ENCODE peak calls at places on chromosomes 6 and 20, in nine cellular contexts. One of them, this sample, is unnamed.

GRCh38 chr6:83198486-83199172 is 5.5 kb downstream of the RWDD2A start:
- DNase-seq in nucleus accumbens: no peak
- DNase-seq in Right ventricle myocardium inferior: no peak
- DNase-seq in non-pigmented ciliary epithelial cell: no peak
- DNase-seq in RPMI7951: no peak
- DNase-seq in epithelial cell of esophagus: peak; percentile 51
- DNase-seq in T-cell: no peak
- DNase-seq in neural crest cell: no peak
- DNase-seq in osteoblast: peak; percentile 69
- DNase-seq in this sample: no peak

GRCh38 chr20:64216036-64216435 is 39.5 kb upstream of the PCMTD2 start:
- DNase-seq in nucleus accumbens: no peak
- DNase-seq in Right ventricle myocardium inferior: no peak
- DNase-seq in non-pigmented ciliary epithelial cell: no peak
- DNase-seq in RPMI7951: no peak
- DNase-seq in epithelial cell of esophagus: no peak
- DNase-seq in T-cell: no peak
- DNase-seq in neural crest cell: no peak
- DNase-seq in osteoblast: no peak
- DNase-seq in this sample: no peak

GRCh38 chr6:84269947-84270733 is 42.7 kb upstream of the CEP162 start:
- DNase-seq in nucleus accumbens: no peak
- DNase-seq in Right ventricle myocardium inferior: no peak
- DNase-seq in non-pigmented ciliary epithelial cell: no peak
- DNase-seq in RPMI7951: no peak
- DNase-seq in epithelial cell of esophagus: no peak
- DNase-seq in T-cell: no peak
- DNase-seq in neural crest cell: no peak
- DNase-seq in osteoblast: no peak
- DNase-seq in this sample: no peak

GRCh38 chr20:51594206-51594998 is 51.9 kb upstream of the NFATC2 start:
- DNase-seq in nucleus accumbens: peak; percentile 45
- DNase-seq in Right ventricle myocardium inferior: no peak
- DNase-seq in non-pigmented ciliary epithelial cell: no peak
- DNase-seq in RPMI7951: no peak
- DNase-seq in epithelial cell of esophagus: no peak
- DNase-seq in T-cell: no peak
- DNase-seq in neural crest cell: no peak
- DNase-seq in osteoblast: peak; percentile 59
- DNase-seq in this sample: peak; percentile 33

GRCh38 chr6:110342759-110343158 is 15.4 kb downstream of the METTL24 start:
- DNase-seq in nucleus accumbens: no peak
- DNase-seq in Right ventricle myocardium inferior: no peak
- DNase-seq in non-pigmented ciliary epithelial cell: no peak
- DNase-seq in RPMI7951: no peak
- DNase-seq in epithelial cell of esophagus: peak; percentile 64
- DNase-seq in T-cell: no peak
- DNase-seq in neural crest cell: no peak
- DNase-seq in osteoblast: no peak
- DNase-seq in this sample: no peak

GRCh38 chr6:138590796-138591709 is 91.8 kb upstream of the NHSL1 start:
- DNase-seq in nucleus accumbens: no peak
- DNase-seq in Right ventricle myocardium inferior: no peak
- DNase-seq in non-pigmented ciliary epithelial cell: no peak
- DNase-seq in RPMI7951: peak; percentile 71
- DNase-seq in epithelial cell of esophagus: peak; percentile 73
- DNase-seq in T-cell: peak; percentile 15
- DNase-seq in neural crest cell: peak; percentile 64
- DNase-seq in osteoblast: peak; percentile 74
- DNase-seq in this sample: peak; percentile 52

GRCh38 chr20:21618697-21619421 is 86.6 kb upstream of the PAX1 start:
- DNase-seq in nucleus accumbens: no peak
- DNase-seq in Right ventricle myocardium inferior: no peak
- DNase-seq in non-pigmented ciliary epithelial cell: no peak
- DNase-seq in RPMI7951: peak; percentile 21
- DNase-seq in epithelial cell of esophagus: no peak
- DNase-seq in T-cell: no peak
- DNase-seq in neural crest cell: no peak
- DNase-seq in osteoblast: no peak
- DNase-seq in this sample: no peak

GRCh38 chr20:45407783-45408645 is at the start of gene DBNDD2:
- DNase-seq in nucleus accumbens: peak; percentile 82
- DNase-seq in Right ventricle myocardium inferior: no peak
- DNase-seq in non-pigmented ciliary epithelial cell: no peak
- DNase-seq in RPMI7951: no peak
- DNase-seq in epithelial cell of esophagus: no peak
- DNase-seq in T-cell: peak; percentile 24
- DNase-seq in neural crest cell: no peak
- DNase-seq in osteoblast: peak; percentile 66
- DNase-seq in this sample: peak; percentile 98

GRCh38 chr20:61539706-61540360 is 287.8 kb downstream of the CDH4 start:
- DNase-seq in nucleus accumbens: no peak
- DNase-seq in Right ventricle myocardium inferior: no peak
- DNase-seq in non-pigmented ciliary epithelial cell: no peak
- DNase-seq in RPMI7951: no peak
- DNase-seq in epithelial cell of esophagus: no peak
- DNase-seq in T-cell: no peak
- DNase-seq in neural crest cell: no peak
- DNase-seq in osteoblast: peak; percentile 48
- DNase-seq in this sample: no peak

GRCh38 chr6:153210083-153210482 is 79.0 kb upstream of the RGS17 start:
- DNase-seq in nucleus accumbens: no peak
- DNase-seq in Right ventricle myocardium inferior: no peak
- DNase-seq in non-pigmented ciliary epithelial cell: peak; percentile 34
- DNase-seq in RPMI7951: peak; percentile 63
- DNase-seq in epithelial cell of esophagus: no peak
- DNase-seq in T-cell: no peak
- DNase-seq in neural crest cell: no peak
- DNase-seq in osteoblast: peak; percentile 52
- DNase-seq in this sample: no peak

GRCh38 chr20:32332614-32333013 is 25.5 kb upstream of the ASXL1 start:
- DNase-seq in nucleus accumbens: no peak
- DNase-seq in Right ventricle myocardium inferior: no peak
- DNase-seq in non-pigmented ciliary epithelial cell: no peak
- DNase-seq in RPMI7951: peak; percentile 63
- DNase-seq in epithelial cell of esophagus: peak; percentile 86
- DNase-seq in T-cell: no peak
- DNase-seq in neural crest cell: no peak
- DNase-seq in osteoblast: no peak
- DNase-seq in this sample: no peak

GRCh38 chr6:164130585-164130984 is 716.1 kb downstream of the QKI start:
- DNase-seq in nucleus accumbens: no peak
- DNase-seq in Right ventricle myocardium inferior: no peak
- DNase-seq in non-pigmented ciliary epithelial cell: no peak
- DNase-seq in RPMI7951: no peak
- DNase-seq in epithelial cell of esophagus: no peak
- DNase-seq in T-cell: no peak
- DNase-seq in neural crest cell: no peak
- DNase-seq in osteoblast: no peak
- DNase-seq in this sample: no peak

GRCh38 chr6:117992856-117993255 is 85.8 kb downstream of the SLC35F1 start:
- DNase-seq in nucleus accumbens: peak; percentile 38
- DNase-seq in Right ventricle myocardium inferior: no peak
- DNase-seq in non-pigmented ciliary epithelial cell: peak; percentile 2
- DNase-seq in RPMI7951: peak; percentile 48
- DNase-seq in epithelial cell of esophagus: no peak
- DNase-seq in T-cell: no peak
- DNase-seq in neural crest cell: no peak
- DNase-seq in osteoblast: no peak
- DNase-seq in this sample: peak; percentile 79

GRCh38 chr20:36439040-36439730 is 102.1 kb upstream of the MYL9 start:
- DNase-seq in nucleus accumbens: no peak
- DNase-seq in Right ventricle myocardium inferior: peak; percentile 78
- DNase-seq in non-pigmented ciliary epithelial cell: no peak
- DNase-seq in RPMI7951: peak; percentile 60
- DNase-seq in epithelial cell of esophagus: peak; percentile 59
- DNase-seq in T-cell: peak; percentile 57
- DNase-seq in neural crest cell: peak; percentile 79
- DNase-seq in osteoblast: peak; percentile 94
- DNase-seq in this sample: peak; percentile 13

GRCh38 chr20:23358923-23359572 is 2.9 kb upstream of the GZF1 start:
- DNase-seq in nucleus accumbens: no peak
- DNase-seq in Right ventricle myocardium inferior: no peak
- DNase-seq in non-pigmented ciliary epithelial cell: no peak
- DNase-seq in RPMI7951: no peak
- DNase-seq in epithelial cell of esophagus: no peak
- DNase-seq in T-cell: no peak
- DNase-seq in neural crest cell: no peak
- DNase-seq in osteoblast: no peak
- DNase-seq in this sample: no peak

GRCh38 chr20:1391640-1392442 is 1.0 kb downstream of the FKBP1A start:
- DNase-seq in nucleus accumbens: no peak
- DNase-seq in Right ventricle myocardium inferior: peak; percentile 72
- DNase-seq in non-pigmented ciliary epithelial cell: no peak
- DNase-seq in RPMI7951: peak; percentile 89
- DNase-seq in epithelial cell of esophagus: peak; percentile 73
- DNase-seq in T-cell: no peak
- DNase-seq in neural crest cell: no peak
- DNase-seq in osteoblast: peak; percentile 79
- DNase-seq in this sample: no peak

GRCh38 chr6:33772902-33773472 is 15.9 kb downstream of the LEMD2 start:
- DNase-seq in nucleus accumbens: no peak
- DNase-seq in Right ventricle myocardium inferior: peak; percentile 15
- DNase-seq in non-pigmented ciliary epithelial cell: no peak
- DNase-seq in RPMI7951: no peak
- DNase-seq in epithelial cell of esophagus: peak; percentile 39
- DNase-seq in T-cell: no peak
- DNase-seq in neural crest cell: no peak
- DNase-seq in osteoblast: peak; percentile 62
- DNase-seq in this sample: no peak

GRCh38 chr20:63778034-63778752 is 38.6 kb downstream of the SLC2A4RG start:
- DNase-seq in nucleus accumbens: no peak
- DNase-seq in Right ventricle myocardium inferior: no peak
- DNase-seq in non-pigmented ciliary epithelial cell: no peak
- DNase-seq in RPMI7951: no peak
- DNase-seq in epithelial cell of esophagus: peak; percentile 54
- DNase-seq in T-cell: no peak
- DNase-seq in neural crest cell: no peak
- DNase-seq in osteoblast: peak; percentile 29
- DNase-seq in this sample: no peak

GRCh38 chr6:166470863-166471410 is 88.2 kb upstream of the MPC1 start:
- DNase-seq in nucleus accumbens: no peak
- DNase-seq in Right ventricle myocardium inferior: no peak
- DNase-seq in non-pigmented ciliary epithelial cell: no peak
- DNase-seq in RPMI7951: no peak
- DNase-seq in epithelial cell of esophagus: no peak
- DNase-seq in T-cell: no peak
- DNase-seq in neural crest cell: no peak
- DNase-seq in osteoblast: peak; percentile 39
- DNase-seq in this sample: no peak

GRCh38 chr20:37257993-37258392 is 3.6 kb downstream of the GHRH start:
- DNase-seq in nucleus accumbens: no peak
- DNase-seq in Right ventricle myocardium inferior: no peak
- DNase-seq in non-pigmented ciliary epithelial cell: no peak
- DNase-seq in RPMI7951: no peak
- DNase-seq in epithelial cell of esophagus: no peak
- DNase-seq in T-cell: no peak
- DNase-seq in neural crest cell: no peak
- DNase-seq in osteoblast: peak; percentile 47
- DNase-seq in this sample: no peak

GRCh38 chr20:13430346-13431002 is 208.3 kb downstream of the TASP1 start:
- DNase-seq in nucleus accumbens: no peak
- DNase-seq in Right ventricle myocardium inferior: no peak
- DNase-seq in non-pigmented ciliary epithelial cell: no peak
- DNase-seq in RPMI7951: peak; percentile 13
- DNase-seq in epithelial cell of esophagus: peak; percentile 55
- DNase-seq in T-cell: no peak
- DNase-seq in neural crest cell: no peak
- DNase-seq in osteoblast: no peak
- DNase-seq in this sample: no peak

GRCh38 chr6:142462260-142462659 is 160.5 kb downstream of the ADGRG6 start:
- DNase-seq in nucleus accumbens: no peak
- DNase-seq in Right ventricle myocardium inferior: no peak
- DNase-seq in non-pigmented ciliary epithelial cell: no peak
- DNase-seq in RPMI7951: no peak
- DNase-seq in epithelial cell of esophagus: no peak
- DNase-seq in T-cell: no peak
- DNase-seq in neural crest cell: no peak
- DNase-seq in osteoblast: no peak
- DNase-seq in this sample: no peak

GRCh38 chr6:125558907-125559306 is 190.5 kb upstream of the HEY2 start:
- DNase-seq in nucleus accumbens: no peak
- DNase-seq in Right ventricle myocardium inferior: no peak
- DNase-seq in non-pigmented ciliary epithelial cell: no peak
- DNase-seq in RPMI7951: no peak
- DNase-seq in epithelial cell of esophagus: peak; percentile 56
- DNase-seq in T-cell: no peak
- DNase-seq in neural crest cell: no peak
- DNase-seq in osteoblast: no peak
- DNase-seq in this sample: no peak

This sample was measured in globus pallidus.